ENCODE peak calls at places on chromosomes 3 and 15, in seven cellular contexts. One of them, this sample, is unnamed.

GRCh38 chr3:129836381-129837056 is 57.0 kb downstream of the TMCC1 start:
- DNase-seq in astrocyte of the spinal cord: no peak
- DNase-seq in body of pancreas: no peak
- DNase-seq in left lung: no peak
- DNase-seq in ovary: no peak
- DNase-seq in T47D: no peak
- DNase-seq in AG20443: no peak
- DNase-seq in this sample: no peak

GRCh38 chr15:80179025-80179759 is 26.4 kb downstream of the FAH start:
- DNase-seq in left lung: no peak
- DNase-seq in AG20443: peak
- DNase-seq in ovary: no peak
- DNase-seq in T47D: no peak
- DNase-seq in astrocyte of the spinal cord: peak
- DNase-seq in body of pancreas: no peak
- DNase-seq in this sample: no peak

GRCh38 chr15:74373056-74373650 is 5.7 kb upstream of the CYP11A1 start:
- DNase-seq in AG20443: no peak
- DNase-seq in ovary: no peak
- DNase-seq in T47D: no peak
- DNase-seq in body of pancreas: no peak
- DNase-seq in astrocyte of the spinal cord: no peak
- DNase-seq in left lung: no peak
- DNase-seq in this sample: no peak

GRCh38 chr15:31360843-31361763 is 34.5 kb downstream of the KLF13 start:
- DNase-seq in body of pancreas: peak
- DNase-seq in ovary: no peak
- DNase-seq in left lung: peak
- DNase-seq in astrocyte of the spinal cord: no peak
- DNase-seq in AG20443: no peak
- DNase-seq in T47D: no peak
- DNase-seq in this sample: no peak

GRCh38 chr3:177777699-177778098 is 580.4 kb upstream of the TBL1XR1 start:
- DNase-seq in left lung: no peak
- DNase-seq in body of pancreas: peak
- DNase-seq in ovary: peak
- DNase-seq in astrocyte of the spinal cord: peak
- DNase-seq in AG20443: no peak
- DNase-seq in T47D: no peak
- DNase-seq in this sample: no peak

GRCh38 chr3:64266983-64267382 is 41.7 kb upstream of the PRICKLE2 start:
- DNase-seq in body of pancreas: no peak
- DNase-seq in ovary: no peak
- DNase-seq in T47D: no peak
- DNase-seq in astrocyte of the spinal cord: no peak
- DNase-seq in AG20443: peak
- DNase-seq in left lung: no peak
- DNase-seq in this sample: no peak

GRCh38 chr3:40162616-40163015 is 146.9 kb upstream of the EIF1B start:
- DNase-seq in left lung: no peak
- DNase-seq in astrocyte of the spinal cord: no peak
- DNase-seq in body of pancreas: no peak
- DNase-seq in ovary: no peak
- DNase-seq in AG20443: no peak
- DNase-seq in T47D: no peak
- DNase-seq in this sample: no peak

GRCh38 chr3:124246949-124247348 is 255.0 kb upstream of the ROPN1 start:
- DNase-seq in body of pancreas: peak
- DNase-seq in T47D: peak
- DNase-seq in left lung: no peak
- DNase-seq in astrocyte of the spinal cord: no peak
- DNase-seq in AG20443: no peak
- DNase-seq in ovary: no peak
- DNase-seq in this sample: no peak

GRCh38 chr15:62644874-62645755 is 397.4 kb upstream of the TPM1 start:
- DNase-seq in astrocyte of the spinal cord: peak
- DNase-seq in AG20443: peak
- DNase-seq in T47D: no peak
- DNase-seq in ovary: no peak
- DNase-seq in left lung: no peak
- DNase-seq in body of pancreas: no peak
- DNase-seq in this sample: no peak

GRCh38 chr3:113148307-113148703 is 63.1 kb upstream of the BOC start:
- DNase-seq in astrocyte of the spinal cord: no peak
- DNase-seq in ovary: peak
- DNase-seq in AG20443: no peak
- DNase-seq in T47D: peak
- DNase-seq in body of pancreas: no peak
- DNase-seq in left lung: no peak
- DNase-seq in this sample: no peak